ENCODE peak calls at places on chromosomes 7 and 10, in ten cellular contexts. D is T-helper 9 cell, H is H54, A is uterus, P is GM04503, R is neuronal stem cell, V is fibroblast of lung, B is astrocyte, W is amniotic epithelial cell, C is NCI-H1694 treated with DMSO at 0.1 percent for 48 hours. O is an unnamed sample.

GRCh38 chr10:31580646-31581045 is 261.6 kb downstream of the ZEB1 start:
- DNase-seq in D (no peak), H (no peak), A (no peak), P (no peak), R (no peak), V (no peak), B (no peak), W (no peak), C (no peak), O (no peak)

GRCh38 chr10:660413-660979 is 29.0 kb downstream of the DIP2C start:
- DNase-seq in D (no peak), H (no peak), A (no peak), P (no peak), R (no peak), V (no peak), B (no peak), W (no peak), C (no peak), O (no peak)

GRCh38 chr10:43692051-43692825 is 43.6 kb upstream of the ZNF32 start:
- DNase-seq in D (no peak), H (no peak), A (no peak), P (peak), R (no peak), V (peak), B (peak), W (peak), C (no peak), O (no peak)

GRCh38 chr10:127919418-127920191 is 12.7 kb downstream of the PTPRE start:
- DNase-seq in D (no peak), H (no peak), A (no peak), P (peak), R (no peak), V (peak), B (peak), W (peak), C (no peak), O (peak)

GRCh38 chr7:30348083-30348560 is 63.7 kb downstream of the ZNRF2 start:
- DNase-seq in D (peak), H (peak), A (no peak), P (peak), R (no peak), V (peak), B (peak), W (peak), C (no peak), O (peak)

GRCh38 chr10:33335800-33336605 is 1.5 kb upstream of the NRP1 start:
- DNase-seq in D (no peak), H (peak), A (peak), P (no peak), R (peak), V (peak), B (peak), W (peak), C (no peak), O (no peak)

GRCh38 chr7:49797987-49798660 is 24.7 kb downstream of the VWC2 start:
- DNase-seq in D (no peak), H (no peak), A (no peak), P (no peak), R (no peak), V (no peak), B (no peak), W (no peak), C (no peak), O (no peak)

GRCh38 chr7:136530831-136531230 is 337.6 kb upstream of the CHRM2 start:
- DNase-seq in D (no peak), H (no peak), A (no peak), P (no peak), R (no peak), V (no peak), B (no peak), W (no peak), C (no peak), O (no peak)

GRCh38 chr7:112449353-112449752 is 907 bp upstream of the IFRD1 start:
- DNase-seq in D (no peak), H (peak), A (no peak), P (no peak), R (no peak), V (no peak), B (peak), W (peak), C (no peak), O (no peak)

GRCh38 chr7:80066646-80067045 is 68.0 kb upstream of the GNAI1 start:
- DNase-seq in D (no peak), H (no peak), A (no peak), P (no peak), R (no peak), V (no peak), B (no peak), W (no peak), C (no peak), O (no peak)

O was measured in AML-193.